ENCODE peak calls at places on chromosome X, in nine cellular contexts. Y is CD8-positive, alpha-beta memory T cell; C is IMR-90; K is HCT116; E is GM23248; D is endothelial cell of umbilical vein; N is Panc1; J is neural progenitor cell; X is sigmoid colon. W is an unnamed sample.

GRCh38 chrX:38151426-38151825 is 69.2 kb downstream of the SRPX start:
- DNase-seq in Y (no peak), C (peak), K (no peak), E (peak), D (no peak), N (no peak), J (no peak), X (no peak), W (no peak)

GRCh38 chrX:129762448-129762847 is 17.3 kb upstream of the SASH3 start:
- DNase-seq in Y (no peak), C (no peak), K (no peak), E (no peak), D (no peak), N (no peak), J (no peak), X (no peak), W (no peak)

GRCh38 chrX:119573840-119574393 is 446 bp upstream of the UBE2A start:
- DNase-seq in Y (no peak), C (peak), K (peak), E (peak), D (peak), N (no peak), J (no peak), X (peak), W (no peak)

GRCh38 chrX:73401591-73402266 is 45.1 kb upstream of the CDX4 start:
- DNase-seq in Y (no peak), C (no peak), K (no peak), E (no peak), D (no peak), N (no peak), J (peak), X (no peak), W (no peak)

GRCh38 chrX:132489256-132490085 is 633 bp upstream of the MBNL3 start:
- DNase-seq in Y (peak), C (peak), K (no peak), E (peak), D (peak), N (no peak), J (peak), X (peak), W (peak)

GRCh38 chrX:101390664-101391525 is at the start of gene RPL36A:
- DNase-seq in Y (peak), C (peak), K (peak), E (peak), D (peak), N (peak), J (peak), X (peak), W (peak)

GRCh38 chrX:96929036-96929435 is 45.3 kb downstream of the RPA4 start:
- DNase-seq in Y (no peak), C (no peak), K (no peak), E (no peak), D (no peak), N (no peak), J (no peak), X (no peak), W (no peak)

GRCh38 chrX:151754641-151755215 is 20.2 kb downstream of the CNGA2 start:
- DNase-seq in Y (no peak), C (no peak), K (no peak), E (no peak), D (no peak), N (no peak), J (no peak), X (no peak), W (no peak)

GRCh38 chrX:1537031-1537715 is at the start of gene P2RY8:
- DNase-seq in Y (peak), C (no peak), K (no peak), E (peak), D (no peak), N (no peak), J (no peak), X (peak), W (peak)

GRCh38 chrX:71629467-71629866 is 11.2 kb upstream of the CXCR3 start:
- DNase-seq in Y (no peak), C (no peak), K (no peak), E (no peak), D (no peak), N (no peak), J (no peak), X (no peak), W (no peak)

GRCh38 chrX:17298564-17298963 is 76.4 kb upstream of the NHS start:
- DNase-seq in Y (no peak), C (no peak), K (no peak), E (no peak), D (no peak), N (no peak), J (no peak), X (no peak), W (no peak)

GRCh38 chrX:71992711-71993110 is 82.1 kb downstream of the NHSL2 start:
- DNase-seq in Y (peak), C (no peak), K (no peak), E (no peak), D (no peak), N (no peak), J (no peak), X (no peak), W (no peak)

GRCh38 chrX:63012574-63012973 is 338.6 kb downstream of the SPIN4 start:
- DNase-seq in Y (no peak), C (no peak), K (no peak), E (peak), D (no peak), N (no peak), J (no peak), X (no peak), W (no peak)

GRCh38 chrX:77505227-77505626 is 58.0 kb downstream of the FGF16 start:
- DNase-seq in Y (no peak), C (peak), K (no peak), E (peak), D (peak), N (no peak), J (no peak), X (no peak), W (no peak)

GRCh38 chrX:151871244-151871643 is 41.4 kb upstream of the MAGEA4 start:
- DNase-seq in Y (no peak), C (peak), K (peak), E (peak), D (peak), N (no peak), J (no peak), X (no peak), W (no peak)

GRCh38 chrX:121000589-121000988 is 15.0 kb upstream of the CT47A1 start:
- DNase-seq in Y (no peak), C (no peak), K (peak), E (peak), D (peak), N (no peak), J (peak), X (no peak), W (no peak)

GRCh38 chrX:105745863-105746262 is 76.5 kb upstream of the NRK start:
- DNase-seq in Y (no peak), C (no peak), K (no peak), E (no peak), D (no peak), N (no peak), J (no peak), X (no peak), W (no peak)

GRCh38 chrX:132271330-132271729 is 52.1 kb upstream of the RAP2C start:
- DNase-seq in Y (no peak), C (no peak), K (no peak), E (peak), D (no peak), N (no peak), J (no peak), X (no peak), W (no peak)

GRCh38 chrX:74104356-74105065 is 199.5 kb upstream of the ZCCHC13 start:
- DNase-seq in Y (no peak), C (peak), K (peak), E (peak), D (no peak), N (no peak), J (no peak), X (no peak), W (no peak)

GRCh38 chrX:48467331-48467761 is 2.7 kb downstream of the SLC38A5 start:
- DNase-seq in Y (no peak), C (no peak), K (no peak), E (peak), D (no peak), N (no peak), J (no peak), X (no peak), W (no peak)
- H3K4me3 ChIP-seq in Y (peak), C (peak), K (peak), E (peak), D (no peak), N (no peak), J (peak), X (no peak), W (no peak)

DNA sequence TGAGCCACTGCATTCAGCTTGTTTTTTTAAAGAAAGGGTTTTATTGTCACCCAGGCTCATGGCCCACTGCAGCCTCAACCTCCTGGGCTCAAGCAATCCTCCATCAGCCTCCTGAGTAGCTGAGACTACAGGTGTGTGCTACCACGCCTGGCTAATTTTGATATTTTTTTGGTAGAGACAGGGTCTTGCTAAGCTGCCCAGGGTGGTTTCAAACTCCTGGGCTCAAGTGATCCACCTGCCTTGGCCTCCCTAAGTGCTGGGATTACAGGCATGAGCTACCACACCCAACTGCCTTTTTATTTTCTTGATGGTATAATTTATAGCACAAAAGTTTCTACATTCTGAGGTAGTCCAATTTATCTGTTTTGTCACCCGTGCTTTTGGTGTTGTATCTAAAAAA is 38.9 kb downstream of the SAT1 start:
- DNase-seq in Y (no peak), C (no peak), K (no peak), E (no peak), D (no peak), N (no peak), J (no peak), X (no peak), W (no peak)
- H3K27ac ChIP-seq in Y (no peak), C (no peak), K (peak), E (no peak), D (no peak), N (peak), J (no peak), X (no peak), W (peak)

GRCh38 chrX:36961590-36961989 is 46.6 kb upstream of the FAM47C start:
- DNase-seq in Y (no peak), C (no peak), K (peak), E (no peak), D (no peak), N (no peak), J (peak), X (no peak), W (no peak)

GRCh38 chrX:36963069-36963808 is 44.9 kb upstream of the FAM47C start:
- DNase-seq in Y (no peak), C (no peak), K (no peak), E (no peak), D (no peak), N (no peak), J (no peak), X (no peak), W (no peak)

DNA sequence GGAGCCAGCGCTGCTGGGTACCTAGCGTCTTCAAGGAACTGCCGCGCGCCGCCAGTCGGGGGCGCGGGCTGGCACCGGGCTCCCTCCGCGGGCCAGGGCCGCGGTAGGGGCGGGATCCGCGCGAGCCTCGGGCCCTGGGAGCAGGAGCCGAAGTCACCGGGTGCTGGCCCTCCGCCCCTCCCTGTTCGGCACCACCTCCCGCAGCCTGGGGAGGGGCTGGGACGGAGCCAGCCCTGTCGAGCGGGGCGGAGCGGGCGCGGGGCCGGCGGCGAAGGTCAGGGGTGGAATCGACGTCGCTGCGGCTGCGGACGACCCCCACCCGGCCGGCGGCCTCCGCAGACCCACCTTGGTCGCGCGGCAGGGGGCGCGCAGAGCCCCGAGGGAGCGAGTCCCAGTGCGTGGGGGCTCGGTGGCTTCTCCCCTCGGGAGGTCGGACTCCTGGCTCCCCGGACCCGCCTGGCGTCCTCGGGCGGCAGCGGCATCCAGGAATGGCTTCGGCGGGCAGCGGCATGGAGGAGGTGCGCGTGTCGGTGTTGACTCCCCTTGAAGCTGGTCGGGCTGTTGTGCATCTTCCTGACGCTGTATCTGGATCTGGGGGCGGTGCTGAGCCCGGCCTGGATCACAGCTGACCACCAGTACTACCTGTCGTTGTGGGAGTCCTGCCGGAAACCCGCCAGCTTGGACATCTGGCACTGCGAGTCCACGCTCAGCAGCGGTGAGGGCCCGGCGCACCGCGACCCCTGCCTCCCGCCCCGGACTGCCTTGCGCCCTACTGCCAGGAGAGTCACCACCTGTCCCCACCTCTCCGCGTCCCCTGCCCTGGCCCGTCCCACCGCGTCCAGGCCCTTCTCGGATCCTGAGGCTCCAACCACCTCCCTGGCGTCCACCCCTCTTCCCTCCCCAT is 50.5 kb upstream of the FAM47C start:
- DNase-seq in Y (no peak), C (no peak), K (no peak), E (no peak), D (peak), N (no peak), J (peak), X (no peak), W (no peak)
- H3K4me3 ChIP-seq in Y (no peak), C (no peak), K (no peak), E (no peak), D (no peak), N (peak), J (peak), X (peak), W (no peak)

DNA sequence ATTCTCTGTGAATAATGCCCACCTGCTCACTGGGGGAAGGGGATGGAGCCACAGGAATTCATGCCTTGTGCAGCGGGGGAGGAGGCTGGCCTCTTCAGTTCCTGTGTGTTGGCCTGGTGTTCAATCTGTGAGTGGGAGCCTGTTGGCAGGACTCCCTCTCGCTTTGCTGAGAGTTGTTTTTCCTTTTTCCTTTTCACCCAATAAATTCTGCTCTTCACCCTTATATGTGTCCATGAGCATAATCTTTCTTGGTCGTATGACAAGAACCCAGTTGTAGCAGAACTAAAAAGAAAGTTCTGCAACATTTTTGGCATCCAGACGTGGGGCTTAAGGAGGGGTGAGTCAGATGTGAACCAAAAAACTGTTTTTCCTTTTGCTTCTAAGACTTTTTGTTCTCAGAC is 235.2 kb upstream of the HDX start:
- DNase-seq in Y (no peak), C (peak), K (no peak), E (peak), D (no peak), N (no peak), J (no peak), X (no peak), W (no peak)
- H3K27ac ChIP-seq in Y (no peak), C (no peak), K (no peak), E (no peak), D (no peak), N (no peak), J (no peak), X (no peak), W (no peak)

GRCh38 chrX:133859860-133860259 is 125.5 kb downstream of the GPC3 start:
- DNase-seq in Y (no peak), C (peak), K (no peak), E (peak), D (no peak), N (no peak), J (no peak), X (no peak), W (peak)
- H3K4me3 ChIP-seq in Y (no peak), C (no peak), K (no peak), E (no peak), D (no peak), N (no peak), J (no peak), X (no peak), W (no peak)

GRCh38 chrX:19986531-19986930 is 4.3 kb downstream of the BCLAF3 start:
- DNase-seq in Y (no peak), C (no peak), K (no peak), E (no peak), D (no peak), N (no peak), J (no peak), X (no peak), W (no peak)

GRCh38 chrX:19990225-19990518 is 689 bp downstream of the BCLAF3 start:
- DNase-seq in Y (no peak), C (no peak), K (no peak), E (peak), D (peak), N (no peak), J (no peak), X (no peak), W (no peak)

GRCh38 chrX:19987856-19988255 is 3.0 kb downstream of the BCLAF3 start:
- DNase-seq in Y (no peak), C (no peak), K (no peak), E (no peak), D (no peak), N (no peak), J (no peak), X (no peak), W (no peak)

GRCh38 chrX:19991350-19991718 is 473 bp upstream of the BCLAF3 start:
- DNase-seq in Y (no peak), C (no peak), K (no peak), E (no peak), D (no peak), N (no peak), J (no peak), X (no peak), W (no peak)

DNA sequence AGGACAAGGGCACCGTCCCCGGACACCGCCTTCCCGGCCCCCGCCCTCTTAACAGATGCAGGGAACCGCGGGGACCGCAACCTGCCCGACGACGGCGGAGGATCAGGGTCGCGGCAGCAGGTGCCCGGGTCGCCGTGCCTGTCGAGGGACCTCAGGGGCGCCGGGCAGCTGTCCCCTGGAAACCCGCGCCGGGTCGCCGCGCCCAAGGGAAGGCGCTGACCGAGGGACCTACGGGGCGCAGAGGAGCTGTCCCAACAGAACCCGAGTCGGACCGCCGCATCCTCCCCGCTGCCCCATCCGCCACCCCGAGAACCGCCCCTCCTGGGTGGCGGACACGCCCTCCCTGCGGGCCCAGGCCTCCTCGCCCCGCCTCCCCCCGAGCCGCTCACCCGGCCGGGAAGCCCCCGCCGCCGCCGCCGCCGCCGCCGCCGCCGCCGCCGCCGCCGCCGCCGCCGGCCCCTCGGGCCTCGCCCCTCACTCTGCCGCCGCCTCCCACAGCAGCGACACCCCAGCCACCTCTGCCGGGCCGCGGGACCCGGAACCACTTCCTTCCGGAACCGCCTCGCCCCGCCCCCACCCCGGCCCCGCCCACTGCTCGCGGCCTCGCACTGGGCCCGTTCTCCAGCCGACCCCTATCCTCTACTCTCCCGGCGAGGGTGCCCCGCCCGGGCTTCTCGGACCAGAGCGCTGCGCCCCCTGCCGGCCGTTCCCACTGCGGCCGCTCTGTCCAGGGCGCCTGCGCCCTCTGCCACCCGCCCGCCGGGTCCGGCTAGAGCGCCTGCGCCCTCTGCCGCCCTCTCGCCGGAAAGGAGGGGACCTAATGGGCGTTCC is at the start of gene BCLAF3:
- DNase-seq in Y (peak), C (peak), K (peak), E (peak), D (peak), N (peak), J (peak), X (peak), W (peak)
- H3K27ac ChIP-seq in Y (peak), C (peak), K (peak), E (peak), D (no peak), N (peak), J (no peak), X (peak), W (peak)

GRCh38 chrX:133923548-133923947 is 61.8 kb downstream of the GPC3 start:
- DNase-seq in Y (no peak), C (no peak), K (no peak), E (no peak), D (no peak), N (no peak), J (no peak), X (no peak), W (no peak)

GRCh38 chrX:133921764-133922389 is 63.5 kb downstream of the GPC3 start:
- DNase-seq in Y (no peak), C (peak), K (peak), E (peak), D (peak), N (peak), J (peak), X (no peak), W (no peak)

GRCh38 chrX:133924548-133924947 is 60.8 kb downstream of the GPC3 start:
- DNase-seq in Y (no peak), C (no peak), K (no peak), E (no peak), D (no peak), N (no peak), J (no peak), X (no peak), W (no peak)

GRCh38 chrX:133922390-133922772 is 63.0 kb downstream of the GPC3 start:
- DNase-seq in Y (no peak), C (no peak), K (no peak), E (no peak), D (no peak), N (no peak), J (no peak), X (no peak), W (no peak)

DNA sequence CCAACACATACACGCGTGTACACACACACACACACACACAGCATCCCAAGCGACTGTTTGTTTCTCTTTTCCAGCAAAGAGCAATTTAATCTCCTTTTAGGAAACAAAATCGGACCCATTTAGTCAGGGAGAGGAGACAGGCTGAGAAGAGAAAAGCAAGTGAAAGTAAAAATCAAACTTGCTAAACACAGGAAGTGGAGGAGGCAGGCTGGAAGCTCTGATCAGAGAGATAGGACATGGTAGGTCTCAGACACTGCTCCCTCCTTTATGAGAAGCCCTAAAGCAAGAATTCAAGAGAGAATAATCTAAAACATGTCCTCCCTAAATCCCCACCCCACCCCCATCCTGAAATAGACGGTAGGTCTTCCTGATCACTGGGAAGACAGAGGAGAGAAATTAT is 62.3 kb downstream of the GPC3 start:
- DNase-seq in Y (no peak), C (no peak), K (no peak), E (peak), D (no peak), N (no peak), J (no peak), X (no peak), W (no peak)
- H3K4me3 ChIP-seq in Y (no peak), C (no peak), K (no peak), E (no peak), D (no peak), N (no peak), J (no peak), X (no peak), W (no peak)